ENCODE peak calls at places on chromosome 1, in ten cellular contexts. One of them, this sample, is unnamed.
A peak's percentile ranks its signal among the peaks of the same experiment; 100 is the strongest.

GRCh38 chr1:245336149-245336983 is 181.6 kb downstream of the KIF26B start:
- DNase-seq in endothelial cell of umbilical vein: no peak
- DNase-seq in ELF-1: peak; percentile 59
- DNase-seq in tibial nerve: no peak
- DNase-seq in activated naive CD4-positive, alpha-beta T cell: no peak
- DNase-seq in foreskin keratinocyte: peak; percentile 62
- DNase-seq in lower leg skin: no peak
- DNase-seq in erythroblast: no peak
- DNase-seq in activated gamma-delta T cell treated with Interleukin-2 at 50 U/mL for 16 hours: no peak
- DNase-seq in aorta: no peak
- DNase-seq in this sample: no peak

GRCh38 chr1:185074307-185074706 is 28.9 kb downstream of the RNF2 start:
- DNase-seq in endothelial cell of umbilical vein: no peak
- DNase-seq in ELF-1: peak; percentile 4
- DNase-seq in tibial nerve: no peak
- DNase-seq in activated naive CD4-positive, alpha-beta T cell: no peak
- DNase-seq in foreskin keratinocyte: no peak
- DNase-seq in lower leg skin: no peak
- DNase-seq in erythroblast: no peak
- DNase-seq in activated gamma-delta T cell treated with Interleukin-2 at 50 U/mL for 16 hours: no peak
- DNase-seq in aorta: no peak
- DNase-seq in this sample: no peak

GRCh38 chr1:208149776-208150514 is 94.2 kb downstream of the PLXNA2 start:
- DNase-seq in endothelial cell of umbilical vein: no peak
- DNase-seq in ELF-1: peak; percentile 58
- DNase-seq in tibial nerve: peak; percentile 18
- DNase-seq in activated naive CD4-positive, alpha-beta T cell: no peak
- DNase-seq in foreskin keratinocyte: no peak
- DNase-seq in lower leg skin: no peak
- DNase-seq in erythroblast: no peak
- DNase-seq in activated gamma-delta T cell treated with Interleukin-2 at 50 U/mL for 16 hours: no peak
- DNase-seq in aorta: no peak
- DNase-seq in this sample: no peak

GRCh38 chr1:210597555-210598134 is 268.9 kb downstream of the HHAT start:
- DNase-seq in endothelial cell of umbilical vein: no peak
- DNase-seq in ELF-1: peak; percentile 90
- DNase-seq in tibial nerve: no peak
- DNase-seq in activated naive CD4-positive, alpha-beta T cell: no peak
- DNase-seq in foreskin keratinocyte: peak; percentile 91
- DNase-seq in lower leg skin: no peak
- DNase-seq in erythroblast: peak; percentile 44
- DNase-seq in activated gamma-delta T cell treated with Interleukin-2 at 50 U/mL for 16 hours: no peak
- DNase-seq in aorta: no peak
- DNase-seq in this sample: no peak

GRCh38 chr1:2785631-2786328 is 15.7 kb downstream of the TTC34 start:
- DNase-seq in endothelial cell of umbilical vein: no peak
- DNase-seq in ELF-1: no peak
- DNase-seq in tibial nerve: no peak
- DNase-seq in activated naive CD4-positive, alpha-beta T cell: no peak
- DNase-seq in foreskin keratinocyte: no peak
- DNase-seq in lower leg skin: no peak
- DNase-seq in erythroblast: no peak
- DNase-seq in activated gamma-delta T cell treated with Interleukin-2 at 50 U/mL for 16 hours: no peak
- DNase-seq in aorta: peak; percentile 69
- DNase-seq in this sample: no peak

GRCh38 chr1:11479375-11479979 is 522 bp downstream of the DISP3 start:
- DNase-seq in endothelial cell of umbilical vein: peak; percentile 4
- DNase-seq in ELF-1: no peak
- DNase-seq in tibial nerve: no peak
- DNase-seq in activated naive CD4-positive, alpha-beta T cell: no peak
- DNase-seq in foreskin keratinocyte: no peak
- DNase-seq in lower leg skin: no peak
- DNase-seq in erythroblast: no peak
- DNase-seq in activated gamma-delta T cell treated with Interleukin-2 at 50 U/mL for 16 hours: no peak
- DNase-seq in aorta: no peak
- DNase-seq in this sample: no peak

GRCh38 chr1:48500541-48501440 is 28.8 kb upstream of the SPATA6 start:
- DNase-seq in endothelial cell of umbilical vein: no peak
- DNase-seq in ELF-1: peak; percentile 62
- DNase-seq in tibial nerve: no peak
- DNase-seq in activated naive CD4-positive, alpha-beta T cell: no peak
- DNase-seq in foreskin keratinocyte: no peak
- DNase-seq in lower leg skin: no peak
- DNase-seq in erythroblast: no peak
- DNase-seq in activated gamma-delta T cell treated with Interleukin-2 at 50 U/mL for 16 hours: no peak
- DNase-seq in aorta: no peak
- DNase-seq in this sample: no peak

GRCh38 chr1:212149566-212149965 is 114.0 kb downstream of the DTL start:
- DNase-seq in endothelial cell of umbilical vein: no peak
- DNase-seq in ELF-1: no peak
- DNase-seq in tibial nerve: no peak
- DNase-seq in activated naive CD4-positive, alpha-beta T cell: no peak
- DNase-seq in foreskin keratinocyte: no peak
- DNase-seq in lower leg skin: no peak
- DNase-seq in erythroblast: no peak
- DNase-seq in activated gamma-delta T cell treated with Interleukin-2 at 50 U/mL for 16 hours: no peak
- DNase-seq in aorta: no peak
- DNase-seq in this sample: no peak

GRCh38 chr1:21567241-21568005 is 58.2 kb downstream of the ALPL start:
- DNase-seq in endothelial cell of umbilical vein: no peak
- DNase-seq in ELF-1: no peak
- DNase-seq in tibial nerve: no peak
- DNase-seq in activated naive CD4-positive, alpha-beta T cell: no peak
- DNase-seq in foreskin keratinocyte: no peak
- DNase-seq in lower leg skin: no peak
- DNase-seq in erythroblast: no peak
- DNase-seq in activated gamma-delta T cell treated with Interleukin-2 at 50 U/mL for 16 hours: no peak
- DNase-seq in aorta: peak; percentile 67
- DNase-seq in this sample: no peak

GRCh38 chr1:227759345-227760300 is 24.4 kb downstream of the SNAP47 start:
- DNase-seq in endothelial cell of umbilical vein: peak; percentile 18
- DNase-seq in ELF-1: peak; percentile 41
- DNase-seq in tibial nerve: peak; percentile 48
- DNase-seq in activated naive CD4-positive, alpha-beta T cell: no peak
- DNase-seq in foreskin keratinocyte: peak; percentile 80
- DNase-seq in lower leg skin: no peak
- DNase-seq in erythroblast: no peak
- DNase-seq in activated gamma-delta T cell treated with Interleukin-2 at 50 U/mL for 16 hours: no peak
- DNase-seq in aorta: peak; percentile 9
- DNase-seq in this sample: no peak

GRCh38 chr1:95002657-95003432 is 69.9 kb downstream of the ALG14 start:
- DNase-seq in endothelial cell of umbilical vein: peak; percentile 51
- DNase-seq in ELF-1: no peak
- DNase-seq in tibial nerve: no peak
- DNase-seq in activated naive CD4-positive, alpha-beta T cell: no peak
- DNase-seq in foreskin keratinocyte: no peak
- DNase-seq in lower leg skin: no peak
- DNase-seq in erythroblast: no peak
- DNase-seq in activated gamma-delta T cell treated with Interleukin-2 at 50 U/mL for 16 hours: no peak
- DNase-seq in aorta: no peak
- DNase-seq in this sample: no peak

GRCh38 chr1:15323351-15323988 is 76.4 kb downstream of the FHAD1 start:
- DNase-seq in endothelial cell of umbilical vein: peak; percentile 73
- DNase-seq in ELF-1: peak; percentile 91
- DNase-seq in tibial nerve: peak; percentile 83
- DNase-seq in activated naive CD4-positive, alpha-beta T cell: peak; percentile 31
- DNase-seq in foreskin keratinocyte: no peak
- DNase-seq in lower leg skin: peak; percentile 76
- DNase-seq in erythroblast: peak; percentile 82
- DNase-seq in activated gamma-delta T cell treated with Interleukin-2 at 50 U/mL for 16 hours: peak; percentile 74
- DNase-seq in aorta: peak; percentile 89
- DNase-seq in this sample: peak; percentile 52

GRCh38 chr1:6483010-6483760 is 8.3 kb downstream of the PLEKHG5 start:
- DNase-seq in endothelial cell of umbilical vein: no peak
- DNase-seq in ELF-1: no peak
- DNase-seq in tibial nerve: no peak
- DNase-seq in activated naive CD4-positive, alpha-beta T cell: no peak
- DNase-seq in foreskin keratinocyte: no peak
- DNase-seq in lower leg skin: no peak
- DNase-seq in erythroblast: no peak
- DNase-seq in activated gamma-delta T cell treated with Interleukin-2 at 50 U/mL for 16 hours: no peak
- DNase-seq in aorta: no peak
- DNase-seq in this sample: no peak

GRCh38 chr1:226640737-226641136 is 92.2 kb downstream of the STUM start:
- DNase-seq in endothelial cell of umbilical vein: no peak
- DNase-seq in ELF-1: no peak
- DNase-seq in tibial nerve: no peak
- DNase-seq in activated naive CD4-positive, alpha-beta T cell: no peak
- DNase-seq in foreskin keratinocyte: no peak
- DNase-seq in lower leg skin: no peak
- DNase-seq in erythroblast: no peak
- DNase-seq in activated gamma-delta T cell treated with Interleukin-2 at 50 U/mL for 16 hours: no peak
- DNase-seq in aorta: peak; percentile 69
- DNase-seq in this sample: no peak

GRCh38 chr1:110130989-110131388 is 18.7 kb downstream of the UBL4B start:
- DNase-seq in endothelial cell of umbilical vein: no peak
- DNase-seq in ELF-1: no peak
- DNase-seq in tibial nerve: no peak
- DNase-seq in activated naive CD4-positive, alpha-beta T cell: no peak
- DNase-seq in foreskin keratinocyte: no peak
- DNase-seq in lower leg skin: no peak
- DNase-seq in erythroblast: no peak
- DNase-seq in activated gamma-delta T cell treated with Interleukin-2 at 50 U/mL for 16 hours: no peak
- DNase-seq in aorta: no peak
- DNase-seq in this sample: no peak

GRCh38 chr1:203268901-203269653 is 36.2 kb upstream of the BTG2 start:
- DNase-seq in endothelial cell of umbilical vein: peak; percentile 68
- DNase-seq in ELF-1: peak; percentile 71
- DNase-seq in tibial nerve: peak; percentile 78
- DNase-seq in activated naive CD4-positive, alpha-beta T cell: no peak
- DNase-seq in foreskin keratinocyte: no peak
- DNase-seq in lower leg skin: no peak
- DNase-seq in erythroblast: peak; percentile 88
- DNase-seq in activated gamma-delta T cell treated with Interleukin-2 at 50 U/mL for 16 hours: peak; percentile 36
- DNase-seq in aorta: no peak
- DNase-seq in this sample: peak; percentile 37

GRCh38 chr1:6574818-6575217 is 5.0 kb upstream of the ZBTB48 start:
- DNase-seq in endothelial cell of umbilical vein: no peak
- DNase-seq in ELF-1: no peak
- DNase-seq in tibial nerve: no peak
- DNase-seq in activated naive CD4-positive, alpha-beta T cell: no peak
- DNase-seq in foreskin keratinocyte: no peak
- DNase-seq in lower leg skin: no peak
- DNase-seq in erythroblast: no peak
- DNase-seq in activated gamma-delta T cell treated with Interleukin-2 at 50 U/mL for 16 hours: no peak
- DNase-seq in aorta: no peak
- DNase-seq in this sample: no peak

GRCh38 chr1:1630965-1631792 is 794 bp upstream of the MMP23B start:
- DNase-seq in endothelial cell of umbilical vein: no peak
- DNase-seq in ELF-1: no peak
- DNase-seq in tibial nerve: peak; percentile 36
- DNase-seq in activated naive CD4-positive, alpha-beta T cell: no peak
- DNase-seq in foreskin keratinocyte: no peak
- DNase-seq in lower leg skin: no peak
- DNase-seq in erythroblast: no peak
- DNase-seq in activated gamma-delta T cell treated with Interleukin-2 at 50 U/mL for 16 hours: peak; percentile 36
- DNase-seq in aorta: peak; percentile 93
- DNase-seq in this sample: no peak

GRCh38 chr1:201266774-201267173 is 16.5 kb upstream of the PKP1 start:
- DNase-seq in endothelial cell of umbilical vein: no peak
- DNase-seq in ELF-1: no peak
- DNase-seq in tibial nerve: no peak
- DNase-seq in activated naive CD4-positive, alpha-beta T cell: no peak
- DNase-seq in foreskin keratinocyte: peak; percentile 88
- DNase-seq in lower leg skin: peak; percentile 28
- DNase-seq in erythroblast: no peak
- DNase-seq in activated gamma-delta T cell treated with Interleukin-2 at 50 U/mL for 16 hours: no peak
- DNase-seq in aorta: no peak
- DNase-seq in this sample: no peak

GRCh38 chr1:33388989-33389771 is 41.7 kb downstream of the PHC2 start:
- DNase-seq in endothelial cell of umbilical vein: no peak
- DNase-seq in ELF-1: peak; percentile 58
- DNase-seq in tibial nerve: no peak
- DNase-seq in activated naive CD4-positive, alpha-beta T cell: no peak
- DNase-seq in foreskin keratinocyte: no peak
- DNase-seq in lower leg skin: no peak
- DNase-seq in erythroblast: no peak
- DNase-seq in activated gamma-delta T cell treated with Interleukin-2 at 50 U/mL for 16 hours: no peak
- DNase-seq in aorta: no peak
- DNase-seq in this sample: no peak

GRCh38 chr1:19073311-19074186 is 117.1 kb upstream of the IFFO2 start:
- DNase-seq in endothelial cell of umbilical vein: no peak
- DNase-seq in ELF-1: no peak
- DNase-seq in tibial nerve: no peak
- DNase-seq in activated naive CD4-positive, alpha-beta T cell: no peak
- DNase-seq in foreskin keratinocyte: no peak
- DNase-seq in lower leg skin: peak; percentile 36
- DNase-seq in erythroblast: no peak
- DNase-seq in activated gamma-delta T cell treated with Interleukin-2 at 50 U/mL for 16 hours: no peak
- DNase-seq in aorta: peak; percentile 77
- DNase-seq in this sample: no peak